ENCODE peak calls at places on chromosomes 12 and 14, in four cellular contexts. K is heart right ventricle, W is fibroblast of mammary gland, A is mucosa of descending colon. O is an unnamed sample.

GRCh38 chr14:93733231-93733630 is 55.1 kb downstream of the PRIMA1 start:
- DNase-seq in K (no peak), W (no peak), A (no peak), O (no peak)

GRCh38 chr12:122939151-122939550 is 27.1 kb downstream of the ABCB9 start:
- DNase-seq in K (no peak), W (no peak), A (no peak), O (no peak)

GRCh38 chr14:100293497-100294212 is 12.6 kb downstream of the SLC25A29 start:
- DNase-seq in K (no peak), W (peak), A (no peak), O (no peak)

GRCh38 chr12:105221588-105222325 is 14.2 kb downstream of the APPL2 start:
- DNase-seq in K (no peak), W (no peak), A (no peak), O (no peak)

GRCh38 chr14:88270781-88271180 is 52.3 kb downstream of the KCNK10 start:
- DNase-seq in K (no peak), W (no peak), A (peak), O (no peak)

GRCh38 chr12:53676715-53677611 is 1.1 kb upstream of the ATP5MC2 start:
- DNase-seq in K (peak), W (peak), A (peak), O (no peak)

GRCh38 chr14:62709773-62710172 is 335.5 kb downstream of the KCNH5 start:
- DNase-seq in K (no peak), W (no peak), A (no peak), O (no peak)

GRCh38 chr12:114481200-114481535 is 75.2 kb upstream of the TBX5 start:
- DNase-seq in K (no peak), W (no peak), A (no peak), O (no peak)

GRCh38 chr12:65823481-65824313 is 586 bp upstream of the HMGA2 start:
- DNase-seq in K (peak), W (peak), A (peak), O (no peak)

GRCh38 chr12:89669197-89669596 is 39.4 kb downstream of the ATP2B1 start:
- DNase-seq in K (no peak), W (no peak), A (no peak), O (no peak)

GRCh38 chr12:124191024-124191359 is 103.9 kb upstream of the RFLNA start:
- DNase-seq in K (no peak), W (peak), A (no peak), O (peak)

GRCh38 chr12:50507930-50508329 is 3.1 kb downstream of the DIP2B start:
- DNase-seq in K (no peak), W (no peak), A (no peak), O (no peak)

GRCh38 chr12:91109148-91109564 is 2.1 kb downstream of the LUM start:
- DNase-seq in K (peak), W (peak), A (peak), O (peak)

GRCh38 chr12:60402996-60403395 is 807.2 kb downstream of the SLC16A7 start:
- DNase-seq in K (no peak), W (no peak), A (no peak), O (no peak)

GRCh38 chr12:132385923-132386751 is 56.7 kb upstream of the GALNT9 start:
- DNase-seq in K (no peak), W (no peak), A (peak), O (no peak)

GRCh38 chr12:76470028-76470939 is 89.3 kb downstream of the OSBPL8 start:
- DNase-seq in K (peak), W (peak), A (no peak), O (no peak)

GRCh38 chr14:98633380-98633779 is 638.6 kb downstream of the BCL11B start:
- DNase-seq in K (no peak), W (no peak), A (no peak), O (no peak)

GRCh38 chr12:47808574-47809380 is 10.9 kb downstream of the HDAC7 start:
- DNase-seq in K (no peak), W (peak), A (peak), O (no peak)

GRCh38 chr12:117875652-117876491 is 92.9 kb downstream of the KSR2 start:
- DNase-seq in K (no peak), W (no peak), A (no peak), O (peak)

GRCh38 chr14:100691395-100692025 is 35.2 kb upstream of the DLK1 start:
- DNase-seq in K (no peak), W (no peak), A (no peak), O (no peak)

GRCh38 chr12:84976133-84976532 is 59.9 kb downstream of the TSPAN19 start:
- DNase-seq in K (no peak), W (no peak), A (no peak), O (no peak)

GRCh38 chr12:77645966-77646598 is 184.6 kb upstream of the NAV3 start:
- DNase-seq in K (no peak), W (no peak), A (no peak), O (no peak)

GRCh38 chr12:67766370-67766769 is 117.8 kb downstream of the DYRK2 start:
- DNase-seq in K (no peak), W (peak), A (no peak), O (no peak)

GRCh38 chr12:115964626-115965025 is 312.9 kb downstream of the MED13L start:
- DNase-seq in K (no peak), W (no peak), A (no peak), O (no peak)

GRCh38 chr14:77032483-77032853 is 4.0 kb upstream of the IRF2BPL start:
- DNase-seq in K (no peak), W (no peak), A (no peak), O (no peak)
- H3K4me3 ChIP-seq in K (peak), W (no peak), A (no peak), O (peak)

DNA sequence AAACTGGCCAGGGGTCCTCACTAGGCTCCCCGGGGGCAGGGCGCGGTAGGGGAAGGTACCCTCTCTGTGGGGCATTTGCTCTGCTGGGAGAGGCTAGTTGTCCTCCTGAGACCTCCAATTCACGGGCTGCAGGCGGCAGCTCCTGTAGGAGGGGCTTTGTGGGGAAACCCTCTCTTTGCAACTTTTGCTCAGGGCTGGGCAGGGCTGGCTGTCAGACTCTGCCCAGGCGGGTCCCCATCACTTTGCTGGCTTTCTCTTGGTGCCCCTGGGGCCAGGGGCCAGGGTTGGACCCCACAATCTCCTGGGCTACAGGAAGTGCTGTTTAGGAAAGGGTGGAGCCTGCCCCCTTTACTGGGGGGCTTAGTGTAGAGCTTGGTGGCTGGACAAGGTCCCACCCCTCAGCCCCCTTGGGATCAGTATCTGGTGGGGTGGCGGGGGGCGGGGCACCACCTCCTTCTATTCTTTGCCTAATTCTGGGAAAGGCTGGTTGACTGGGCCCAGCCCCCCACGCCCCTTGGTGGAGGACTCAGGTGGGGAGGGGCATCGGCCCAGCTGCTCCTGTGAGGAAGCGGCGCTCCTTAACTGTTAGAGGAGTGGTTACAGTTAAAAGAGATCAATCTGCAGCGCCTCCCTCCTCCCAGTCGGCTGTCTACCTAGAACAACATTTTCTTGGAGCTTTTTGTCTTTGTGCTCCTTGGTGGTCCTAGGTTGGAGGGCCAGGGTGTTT is 918.7 kb downstream of the AACS start:
- DNase-seq in K (no peak), W (no peak), A (no peak), O (peak)
- H3K4me3 ChIP-seq in K (no peak), W (no peak), A (no peak), O (peak)

GRCh38 chr12:92365836-92366235 is 220.2 kb upstream of the BTG1 start:
- DNase-seq in K (no peak), W (no peak), A (no peak), O (no peak)

GRCh38 chr12:92362109-92362508 is 216.5 kb upstream of the BTG1 start:
- DNase-seq in K (no peak), W (no peak), A (no peak), O (no peak)

GRCh38 chr12:92365333-92365732 is 219.7 kb upstream of the BTG1 start:
- DNase-seq in K (no peak), W (no peak), A (no peak), O (no peak)

GRCh38 chr12:92362785-92363184 is 217.1 kb upstream of the BTG1 start:
- DNase-seq in K (no peak), W (no peak), A (no peak), O (peak)

DNA sequence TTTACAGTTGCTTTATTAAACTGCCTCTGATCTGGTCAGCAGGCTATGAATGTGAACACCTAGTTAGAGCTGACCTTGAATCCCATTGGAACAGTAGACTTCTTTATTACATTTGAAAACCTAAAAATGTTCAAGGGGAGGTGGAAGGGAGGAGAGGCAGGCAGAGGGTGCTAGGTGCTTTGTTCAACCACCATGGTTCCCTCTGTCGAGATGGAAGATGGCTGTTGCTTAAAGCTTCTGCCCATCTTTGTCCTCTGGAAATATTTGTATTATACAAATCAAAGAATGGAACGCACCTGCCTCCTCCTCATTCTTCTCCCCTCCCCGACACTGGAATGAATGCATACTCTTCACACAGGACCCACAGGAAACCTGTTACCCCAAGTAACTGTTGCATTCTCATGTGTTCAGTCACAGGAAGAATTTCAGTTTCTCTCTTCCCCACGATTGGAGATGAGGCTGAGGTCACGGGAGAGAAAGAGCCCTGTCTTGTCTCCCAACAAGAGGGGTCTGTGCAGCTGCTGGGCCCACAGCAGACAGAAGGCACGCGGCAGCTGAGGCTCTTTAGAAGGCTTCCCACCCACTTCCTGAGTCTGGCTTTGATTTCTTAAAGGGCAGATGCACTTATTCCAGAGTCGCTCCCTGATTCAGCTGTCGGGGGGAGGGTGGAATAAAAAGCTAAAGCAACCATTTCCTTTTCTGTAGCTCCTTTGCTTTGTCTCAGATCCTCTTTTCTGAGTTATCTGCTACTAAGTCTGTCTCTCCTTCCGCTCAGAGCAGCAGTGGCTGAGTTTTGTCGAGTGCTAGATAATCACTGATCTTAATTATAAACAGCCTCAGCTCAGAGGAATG is 217.9 kb upstream of the BTG1 start:
- DNase-seq in K (peak), W (peak), A (peak), O (peak)
- H3K4me3 ChIP-seq in K (peak), W (no peak), A (no peak), O (peak)

DNA sequence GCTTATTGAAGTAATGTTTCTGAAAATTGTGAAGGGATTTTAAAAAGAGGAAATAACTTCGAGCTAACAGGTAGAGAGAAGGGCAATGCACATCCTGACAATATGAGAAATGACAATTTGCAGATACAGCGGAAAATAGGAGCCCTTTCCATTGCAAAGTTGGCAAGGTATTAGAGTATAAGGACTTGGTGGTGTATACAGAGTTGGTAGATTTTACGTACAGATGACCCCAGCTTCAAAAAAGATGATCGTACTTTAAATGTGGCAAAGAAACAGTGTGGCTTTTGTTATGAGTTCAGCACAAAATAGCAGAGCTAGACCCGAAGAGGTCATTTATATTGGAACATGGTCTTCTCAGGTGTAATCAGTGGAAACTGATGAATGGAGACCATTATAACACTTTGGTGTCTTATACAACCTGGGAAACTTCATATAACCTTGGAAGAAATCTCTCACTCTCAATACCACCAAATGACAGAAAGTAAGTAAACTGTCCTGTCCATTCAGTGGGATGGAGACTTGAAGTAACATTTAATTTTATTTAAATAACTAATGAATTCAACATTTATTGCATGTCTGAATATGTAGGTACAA is 2.3 kb downstream of the CLEC2B start:
- DNase-seq in K (no peak), W (no peak), A (no peak), O (peak)
- H3K4me3 ChIP-seq in K (peak), W (peak), A (no peak), O (peak)

GRCh38 chr12:131250951-131251315 is 297.2 kb downstream of the ADGRD1 start:
- DNase-seq in K (no peak), W (no peak), A (no peak), O (no peak)

GRCh38 chr12:131250028-131250950 is 296.6 kb downstream of the ADGRD1 start:
- DNase-seq in K (no peak), W (no peak), A (no peak), O (no peak)

GRCh38 chr12:131242741-131243496 is 289.2 kb downstream of the ADGRD1 start:
- DNase-seq in K (no peak), W (peak), A (no peak), O (peak)

GRCh38 chr12:131249291-131250027 is 295.8 kb downstream of the ADGRD1 start:
- DNase-seq in K (no peak), W (peak), A (no peak), O (no peak)

DNA sequence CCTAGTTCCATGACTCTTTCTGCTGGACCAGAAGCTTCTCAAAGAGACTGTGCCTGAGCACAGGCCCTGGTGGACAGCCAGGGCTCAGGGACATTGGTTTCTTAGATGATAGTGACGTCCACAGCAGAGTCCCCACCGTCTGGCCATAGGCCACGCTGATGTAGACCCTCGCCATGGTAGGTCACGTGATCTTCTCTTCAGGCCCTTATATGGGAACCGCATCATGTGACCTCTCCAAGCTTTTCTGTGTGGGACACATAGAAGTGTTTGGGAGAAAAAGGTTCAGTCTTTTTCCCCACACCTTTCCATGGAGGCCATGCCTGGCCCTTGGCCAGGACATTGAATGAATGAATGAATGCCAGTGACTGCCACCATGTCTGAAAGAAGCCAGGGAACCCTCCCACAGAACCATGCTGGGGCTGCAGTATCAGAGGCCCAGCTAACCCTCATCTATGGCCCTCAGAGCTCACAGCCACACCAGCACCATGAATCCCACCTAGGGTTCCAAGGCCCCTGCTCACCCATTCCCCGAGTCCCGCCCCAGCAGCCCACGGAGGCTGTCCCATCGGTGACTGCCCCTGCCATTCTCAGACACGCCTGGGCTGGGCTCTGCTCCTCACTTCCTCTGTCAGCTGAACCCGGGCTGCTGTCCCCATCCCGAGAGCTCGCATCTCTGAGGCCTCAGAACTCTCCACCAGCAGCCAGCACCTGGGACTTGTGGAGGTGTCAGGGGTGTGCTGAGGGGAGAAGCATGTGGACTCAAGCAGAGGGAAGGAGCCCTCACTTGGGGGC is 292.1 kb downstream of the ADGRD1 start:
- DNase-seq in K (no peak), W (no peak), A (no peak), O (no peak)
- H3K4me3 ChIP-seq in K (no peak), W (no peak), A (no peak), O (no peak)

GRCh38 chr12:127060310-127060847 is 1206.6 kb upstream of the TMEM132C start:
- DNase-seq in K (no peak), W (no peak), A (peak), O (no peak)
- H3K4me3 ChIP-seq in K (no peak), W (no peak), A (no peak), O (no peak)

GRCh38 chr12:3562484-3562883 is 71.5 kb downstream of the PRMT8 start:
- DNase-seq in K (no peak), W (no peak), A (no peak), O (no peak)
- H3K4me3 ChIP-seq in K (no peak), W (no peak), A (no peak), O (no peak)

GRCh38 chr14:105496831-105497591 is 6.0 kb downstream of the TEDC1 start:
- DNase-seq in K (no peak), W (no peak), A (peak), O (no peak)
- H3K4me3 ChIP-seq in K (no peak), W (no peak), A (no peak), O (no peak)

GRCh38 chr14:22483863-22484593 is 105.0 kb downstream of the DAD1 start:
- DNase-seq in K (no peak), W (peak), A (no peak), O (no peak)
- H3K4me3 ChIP-seq in K (no peak), W (no peak), A (no peak), O (no peak)

O was measured in Jurkat, Clone E6-1.